ENCODE peak calls at places on chromosome 15, in four cellular contexts. Z, Q, H and T are unnamed samples.

GRCh38 chr15:55279746-55280351 is 9.8 kb downstream of the RAB27A start:
- DNase-seq in Z (no peak), Q (no peak), H (no peak), T (no peak)

GRCh38 chr15:41577863-41578735 is 19.1 kb downstream of the TYRO3 start:
- DNase-seq in Z (no peak), Q (no peak), H (no peak), T (no peak)

GRCh38 chr15:96234109-96234892 is 96.2 kb upstream of the NR2F2 start:
- DNase-seq in Z (no peak), Q (no peak), H (no peak), T (no peak)

GRCh38 chr15:38560456-38560926 is 4.1 kb downstream of the RASGRP1 start:
- DNase-seq in Z (no peak), Q (no peak), H (no peak), T (no peak)

GRCh38 chr15:82569834-82570233 is 29.6 kb upstream of the RPS17 start:
- DNase-seq in Z (no peak), Q (no peak), H (no peak), T (no peak)

GRCh38 chr15:74127954-74128784 is 2.2 kb upstream of the ISLR2 start:
- DNase-seq in Z (peak; percentile 53), Q (no peak), H (peak; percentile 50), T (no peak)

GRCh38 chr15:82805994-82806406 is at the start of gene FSD2:
- DNase-seq in Z (peak; percentile 97), Q (peak; percentile 89), H (no peak), T (no peak)

GRCh38 chr15:75790631-75791336 is 52.5 kb upstream of the UBE2Q2 start:
- DNase-seq in Z (no peak), Q (no peak), H (no peak), T (peak; percentile 25)

GRCh38 chr15:51336011-51336410 is 2.4 kb downstream of the CYP19A1 start:
- DNase-seq in Z (no peak), Q (no peak), H (no peak), T (no peak)

GRCh38 chr15:69929905-69930630 is 167.6 kb downstream of the TLE3 start:
- DNase-seq in Z (no peak), Q (no peak), H (no peak), T (no peak)

GRCh38 chr15:98375513-98376360 is 272.6 kb upstream of the IGF1R start:
- DNase-seq in Z (no peak), Q (no peak), H (no peak), T (no peak)

GRCh38 chr15:95922431-95922830 is 408.1 kb upstream of the NR2F2 start:
- DNase-seq in Z (no peak), Q (no peak), H (no peak), T (no peak)

GRCh38 chr15:70604671-70605070 is 158.7 kb downstream of the UACA start:
- DNase-seq in Z (peak; percentile 17), Q (no peak), H (no peak), T (no peak)

GRCh38 chr15:25738171-25738792 is 124.8 kb downstream of the ATP10A start:
- DNase-seq in Z (no peak), Q (no peak), H (no peak), T (no peak)

GRCh38 chr15:69718916-69719315 is 266.3 kb downstream of the RPLP1 start:
- DNase-seq in Z (no peak), Q (peak; percentile 42), H (no peak), T (peak; percentile 73)

GRCh38 chr15:43769584-43770228 is 7.1 kb downstream of the ELL3 start:
- DNase-seq in Z (peak; percentile 69), Q (peak; percentile 70), H (peak; percentile 55), T (no peak)

GRCh38 chr15:25859838-25860645 is 3.1 kb downstream of the ATP10A start:
- DNase-seq in Z (no peak), Q (no peak), H (no peak), T (peak; percentile 87)

GRCh38 chr15:79981861-79982455 is 11.0 kb upstream of the BCL2A1 start:
- DNase-seq in Z (no peak), Q (no peak), H (no peak), T (no peak)

GRCh38 chr15:74535388-74536084 is 5.5 kb upstream of the ARID3B start:
- DNase-seq in Z (no peak), Q (no peak), H (no peak), T (no peak)

GRCh38 chr15:32855942-32856341 is 138.1 kb downstream of the GREM1 start:
- DNase-seq in Z (no peak), Q (no peak), H (no peak), T (no peak)

GRCh38 chr15:101232677-101233076 is 19.2 kb downstream of the CHSY1 start:
- DNase-seq in Z (peak; percentile 38), Q (no peak), H (no peak), T (no peak)

GRCh38 chr15:100684591-100684990 is 82.2 kb downstream of the ASB7 start:
- DNase-seq in Z (no peak), Q (no peak), H (no peak), T (no peak)

GRCh38 chr15:85743392-85744045 is 51.2 kb downstream of the KLHL25 start:
- DNase-seq in Z (no peak), Q (no peak), H (no peak), T (no peak)

GRCh38 chr15:58512522-58512921 is 80.7 kb downstream of the LIPC start:
- DNase-seq in Z (no peak), Q (no peak), H (no peak), T (no peak)

GRCh38 chr15:88641959-88642452 is 3.2 kb downstream of the ISG20 start:
- DNase-seq in Z (no peak), Q (peak; percentile 57), H (no peak), T (no peak)

GRCh38 chr15:80817901-80818300 is 38.7 kb downstream of the CEMIP start:
- DNase-seq in Z (no peak), Q (no peak), H (no peak), T (no peak)

GRCh38 chr15:78390823-78391222 is 47.2 kb upstream of the IREB2 start:
- DNase-seq in Z (no peak), Q (no peak), H (no peak), T (no peak)
- H3K4me1 ChIP-seq in Z (peaks cover 5% of the 10 kb centered on the region), Q (no peaks in the 10 kb centered on the region), H (no peaks in the 10 kb centered on the region), T (no peaks in the 10 kb centered on the region)

GRCh38 chr15:93458567-93458966 is 369.6 kb upstream of the RGMA start:
- DNase-seq in Z (no peak), Q (no peak), H (no peak), T (no peak)

GRCh38 chr15:93462690-93463089 is 373.7 kb upstream of the RGMA start:
- DNase-seq in Z (no peak), Q (no peak), H (no peak), T (no peak)

GRCh38 chr15:93459396-93459795 is 370.4 kb upstream of the RGMA start:
- DNase-seq in Z (no peak), Q (no peak), H (no peak), T (no peak)

GRCh38 chr15:93466380-93466779 is 377.4 kb upstream of the RGMA start:
- DNase-seq in Z (no peak), Q (no peak), H (no peak), T (no peak)

GRCh38 chr15:93460717-93461116 is 371.7 kb upstream of the RGMA start:
- DNase-seq in Z (no peak), Q (no peak), H (no peak), T (no peak)
- TF ChIP-seq CTCF in Z (no peak), Q (no peak), H (no peak), T (no peak)

DNA sequence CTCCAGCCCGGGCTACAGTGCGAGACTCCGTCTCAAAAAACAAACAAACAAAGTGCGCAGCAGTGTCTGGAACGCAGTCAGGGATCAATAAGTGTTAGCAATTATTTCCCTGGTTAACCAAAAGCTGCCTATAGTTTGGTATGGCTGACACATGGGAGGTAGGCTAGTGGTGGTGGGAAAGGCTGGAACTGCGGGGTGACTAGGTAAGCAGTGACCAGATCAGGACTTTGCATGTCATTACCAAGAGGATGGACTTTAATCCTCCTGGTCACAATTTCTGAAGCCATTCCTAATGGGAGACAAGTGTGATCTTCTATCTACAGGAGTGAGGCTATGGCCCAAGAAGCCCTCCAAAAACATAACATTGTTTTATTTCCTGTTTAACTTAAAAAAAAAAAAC is 47.8 kb downstream of the SLC30A4 start:
- DNase-seq in Z (no peak), Q (no peak), H (no peak), T (no peak)
- H3K9me3 ChIP-seq in Z (no peaks in the 10 kb centered on the region), Q (no peaks in the 10 kb centered on the region), H (no peaks in the 10 kb centered on the region), T (no peaks in the 10 kb centered on the region)

GRCh38 chr15:67775265-67775664 is 50.0 kb upstream of the SKOR1 start:
- DNase-seq in Z (no peak), Q (no peak), H (no peak), T (no peak)

GRCh38 chr15:67775998-67776397 is 49.3 kb upstream of the SKOR1 start:
- DNase-seq in Z (no peak), Q (no peak), H (no peak), T (no peak)

GRCh38 chr15:67776600-67776999 is 48.7 kb upstream of the SKOR1 start:
- DNase-seq in Z (no peak), Q (no peak), H (no peak), T (no peak)

GRCh38 chr15:67777773-67778172 is 47.5 kb upstream of the SKOR1 start:
- DNase-seq in Z (no peak), Q (no peak), H (no peak), T (no peak)

GRCh38 chr15:67777071-67777470 is 48.2 kb upstream of the SKOR1 start:
- DNase-seq in Z (no peak), Q (no peak), H (no peak), T (no peak)
- H3K4me1 ChIP-seq in Z (no peaks in the 10 kb centered on the region), Q (peaks cover 41% of the 10 kb centered on the region), H (no peaks in the 10 kb centered on the region), T (no peaks in the 10 kb centered on the region)

DNA sequence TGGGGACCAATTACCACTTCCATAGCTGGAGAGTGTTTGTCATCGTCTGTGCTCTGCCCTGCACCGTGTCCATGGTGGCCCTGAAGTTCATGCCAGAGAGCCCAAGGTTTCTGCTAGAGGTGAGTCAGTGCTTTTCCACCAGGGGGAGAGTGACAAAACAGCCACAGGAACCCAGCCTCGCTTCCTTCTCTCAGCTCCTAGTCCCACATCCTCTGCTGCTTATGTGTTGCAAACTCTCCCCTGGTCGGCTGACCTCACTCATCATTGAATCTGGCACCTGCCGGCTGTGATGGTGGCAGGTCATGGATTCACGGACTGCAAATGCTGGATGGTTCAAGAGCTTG is 158.4 kb downstream of the SV2B start:
- DNase-seq in Z (no peak), Q (peak; percentile 4), H (no peak), T (no peak)
- TF ChIP-seq CTCF in Z (no peak), Q (no peak), H (no peak), T (no peak)

DNA sequence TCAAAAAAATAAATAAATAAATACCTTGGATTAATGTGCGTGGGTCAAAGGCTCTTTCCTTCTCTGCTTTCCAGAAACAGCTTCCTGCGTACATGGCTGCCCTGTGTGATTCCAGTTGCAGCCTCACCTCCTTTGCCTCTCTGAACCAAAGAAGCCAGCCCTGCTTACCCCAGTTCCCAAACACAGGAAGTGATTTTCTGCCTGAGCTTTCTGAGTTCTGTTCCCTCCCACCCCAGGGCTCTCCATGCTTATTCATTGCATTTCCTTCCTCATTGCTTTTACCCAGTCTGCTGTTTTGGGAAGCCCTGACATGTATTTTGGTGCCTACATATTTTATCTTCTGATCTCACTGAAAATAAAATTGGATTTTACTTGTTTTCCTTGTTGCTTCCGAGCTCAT is 15.4 kb downstream of the ZSCAN2 start:
- DNase-seq in Z (no peak), Q (no peak), H (no peak), T (no peak)
- H3K9me3 ChIP-seq in Z (no peaks in the 10 kb centered on the region), Q (no peaks in the 10 kb centered on the region), H (peaks cover 7% of the 10 kb centered on the region), T (peaks cover 9% of the 10 kb centered on the region)

DNA sequence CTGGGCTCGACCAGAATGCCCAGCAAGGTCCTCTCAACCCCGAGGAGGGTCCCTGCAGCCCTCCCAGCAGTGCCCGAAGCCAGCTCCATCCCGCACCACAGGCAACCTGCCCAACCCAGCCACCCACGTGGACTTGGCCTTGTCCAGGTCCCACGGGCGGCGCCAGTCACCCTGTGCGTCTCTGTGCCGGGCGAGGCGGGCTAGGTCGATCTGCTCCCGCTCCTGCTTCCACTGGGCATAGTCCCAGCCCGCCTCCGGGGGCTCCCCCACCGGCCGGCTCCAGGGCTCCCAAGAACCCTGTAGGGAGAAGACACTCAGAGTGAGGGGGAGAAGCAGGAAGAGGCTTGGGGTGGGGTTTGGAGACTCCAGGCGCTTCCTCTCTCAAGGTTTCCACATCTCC is 3.1 kb downstream of the CCDC9B start:
- DNase-seq in Z (no peak), Q (no peak), H (no peak), T (no peak)
- H3K4me1 ChIP-seq in Z (peaks cover 46% of the 10 kb centered on the region), Q (peaks cover 13% of the 10 kb centered on the region), H (peaks cover 92% of the 10 kb centered on the region), T (peaks cover 60% of the 10 kb centered on the region)